ENCODE peak calls at places on chromosomes 1 and 21, in four cellular contexts. I is A549, P is HepG2, M is H1. V is an unnamed sample.

GRCh38 chr1:206117151-206117948 is at the start of gene AVPR1B:
- DNase-seq in I (peak), P (no peak), M (peak), V (no peak)

GRCh38 chr1:45012639-45013278 is 705 bp downstream of the UROD start:
- DNase-seq in I (no peak), P (peak), M (peak), V (peak)

GRCh38 chr1:30649321-30649991 is 73.9 kb downstream of the MATN1 start:
- DNase-seq in I (no peak), P (no peak), M (no peak), V (no peak)

GRCh38 chr1:233796146-233796798 is 108.2 kb upstream of the SLC35F3 start:
- DNase-seq in I (no peak), P (no peak), M (no peak), V (no peak)

GRCh38 chr1:154715385-154715784 is 107.4 kb upstream of the ADAR start:
- DNase-seq in I (no peak), P (no peak), M (no peak), V (no peak)

GRCh38 chr1:82464362-82464931 is 663.7 kb downstream of the ADGRL2 start:
- DNase-seq in I (no peak), P (no peak), M (no peak), V (no peak)

GRCh38 chr1:36797761-36798160 is 236.6 kb downstream of the GRIK3 start:
- DNase-seq in I (no peak), P (no peak), M (no peak), V (no peak)

GRCh38 chr1:29753244-29753643 is 516.9 kb downstream of the PTPRU start:
- DNase-seq in I (no peak), P (no peak), M (peak), V (no peak)

GRCh38 chr1:67256291-67257172 is 51.1 kb upstream of the IL12RB2 start:
- DNase-seq in I (no peak), P (no peak), M (no peak), V (no peak)

GRCh38 chr1:23400324-23401110 is 24.0 kb downstream of the TCEA3 start:
- DNase-seq in I (no peak), P (no peak), M (no peak), V (no peak)

GRCh38 chr1:70760170-70760569 is 287.4 kb downstream of the PTGER3 start:
- DNase-seq in I (no peak), P (no peak), M (no peak), V (no peak)

GRCh38 chr1:243343970-243344749 is 88.3 kb downstream of the SDCCAG8 start:
- DNase-seq in I (peak), P (peak), M (no peak), V (peak)

GRCh38 chr1:232891656-232892317 is 58.6 kb upstream of the NTPCR start:
- DNase-seq in I (no peak), P (no peak), M (no peak), V (no peak)

GRCh38 chr1:88802950-88803349 is 88.4 kb downstream of the GTF2B start:
- DNase-seq in I (no peak), P (no peak), M (no peak), V (no peak)

GRCh38 chr1:153636312-153636711 is 2.4 kb downstream of the CHTOP start:
- DNase-seq in I (no peak), P (no peak), M (no peak), V (no peak)

GRCh38 chr1:15678578-15678977 is 5.5 kb upstream of the PLEKHM2 start:
- DNase-seq in I (peak), P (peak), M (no peak), V (no peak)

GRCh38 chr21:35138665-35139381 is 89.7 kb upstream of the RUNX1 start:
- DNase-seq in I (no peak), P (no peak), M (no peak), V (peak)

GRCh38 chr1:81799939-81800740 is 594 bp upstream of the ADGRL2 start:
- DNase-seq in I (peak), P (peak), M (peak), V (no peak)

GRCh38 chr1:116679091-116679827 is 11.7 kb upstream of the IGSF3 start:
- DNase-seq in I (no peak), P (no peak), M (no peak), V (peak)

GRCh38 chr21:43209575-43210453 is 41.0 kb downstream of the CRYAA start:
- DNase-seq in I (peak), P (peak), M (no peak), V (no peak)

GRCh38 chr1:117886101-117886795 is 43.2 kb downstream of the GDAP2 start:
- DNase-seq in I (no peak), P (no peak), M (no peak), V (no peak)

GRCh38 chr1:82154231-82154630 is 353.5 kb downstream of the ADGRL2 start:
- DNase-seq in I (no peak), P (no peak), M (no peak), V (no peak)

GRCh38 chr1:233759665-233760064 is 144.8 kb upstream of the SLC35F3 start:
- DNase-seq in I (no peak), P (no peak), M (no peak), V (no peak)

GRCh38 chr1:22218618-22219250 is 75.8 kb upstream of the WNT4 start:
- DNase-seq in I (no peak), P (no peak), M (no peak), V (peak)

GRCh38 chr1:22221233-22221780 is 78.4 kb upstream of the WNT4 start:
- DNase-seq in I (no peak), P (no peak), M (no peak), V (no peak)

GRCh38 chr1:22212400-22213233 is 69.7 kb upstream of the WNT4 start:
- DNase-seq in I (no peak), P (no peak), M (no peak), V (no peak)

GRCh38 chr1:22217811-22218460 is 75.0 kb upstream of the WNT4 start:
- DNase-seq in I (no peak), P (no peak), M (no peak), V (no peak)

DNA sequence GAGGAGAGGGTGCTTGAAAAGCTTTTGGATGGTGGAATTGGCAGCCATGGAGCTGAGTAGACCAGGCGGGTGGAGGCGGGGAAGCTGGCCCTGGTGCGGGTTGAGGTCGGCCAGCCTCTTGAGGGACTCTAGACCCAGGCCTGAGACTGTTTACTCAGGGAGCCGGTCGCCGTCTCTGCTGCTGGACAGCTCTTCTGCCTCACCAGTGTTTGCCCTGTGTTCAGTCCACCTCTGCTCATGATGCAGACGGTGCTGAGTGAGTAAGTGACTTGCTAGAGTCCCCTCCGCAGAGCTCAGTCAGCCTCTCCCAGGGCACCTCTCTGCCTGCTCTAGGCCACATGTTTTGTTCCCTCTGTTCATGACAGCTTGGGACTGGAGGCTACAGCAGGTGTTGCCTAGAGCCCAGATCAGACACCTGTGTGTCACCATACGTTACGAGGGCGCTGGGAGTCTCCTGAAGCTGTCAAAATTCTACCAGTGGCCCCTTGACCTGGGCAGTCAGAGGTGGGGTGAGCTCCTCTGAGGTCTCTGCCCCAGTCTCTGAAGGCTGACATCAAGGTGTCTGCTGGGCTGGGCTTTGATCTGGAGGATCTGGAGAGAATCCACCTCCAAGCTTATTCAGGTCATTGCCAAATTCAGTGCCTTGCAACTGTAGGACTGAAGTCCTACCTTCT is 73.5 kb upstream of the WNT4 start:
- DNase-seq in I (no peak), P (no peak), M (no peak), V (no peak)
- TF ChIP-seq CHD2 in I (no peak), P (no peak), M (no peak), V (no peak)

DNA sequence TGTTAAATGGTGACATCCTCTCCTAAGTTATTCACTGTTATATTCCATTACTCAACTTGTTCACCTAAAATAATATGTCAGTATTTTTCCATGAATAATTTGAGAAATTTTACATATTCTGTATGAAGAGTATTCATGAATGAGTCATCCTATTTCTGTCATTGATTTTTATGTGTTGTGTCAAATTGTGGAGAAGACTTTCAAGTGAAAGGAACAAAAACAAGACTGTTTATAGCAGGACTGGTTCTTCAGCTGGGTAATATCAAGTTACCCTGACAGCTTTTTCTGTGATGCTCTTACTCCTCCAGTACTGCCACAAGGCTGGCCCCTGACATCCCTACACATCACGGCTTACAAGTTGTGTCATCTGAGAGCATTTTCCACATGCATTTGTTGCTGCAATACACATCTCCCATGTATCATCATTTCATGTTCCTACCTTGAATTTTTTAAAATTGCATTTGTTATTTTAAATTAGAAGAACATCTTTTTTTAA is 847.7 kb downstream of the NCAM2 start:
- DNase-seq in I (no peak), P (no peak), M (no peak), V (no peak)
- TF ChIP-seq JUN in I (no peak), P (no peak), M (no peak), V (no peak)

DNA sequence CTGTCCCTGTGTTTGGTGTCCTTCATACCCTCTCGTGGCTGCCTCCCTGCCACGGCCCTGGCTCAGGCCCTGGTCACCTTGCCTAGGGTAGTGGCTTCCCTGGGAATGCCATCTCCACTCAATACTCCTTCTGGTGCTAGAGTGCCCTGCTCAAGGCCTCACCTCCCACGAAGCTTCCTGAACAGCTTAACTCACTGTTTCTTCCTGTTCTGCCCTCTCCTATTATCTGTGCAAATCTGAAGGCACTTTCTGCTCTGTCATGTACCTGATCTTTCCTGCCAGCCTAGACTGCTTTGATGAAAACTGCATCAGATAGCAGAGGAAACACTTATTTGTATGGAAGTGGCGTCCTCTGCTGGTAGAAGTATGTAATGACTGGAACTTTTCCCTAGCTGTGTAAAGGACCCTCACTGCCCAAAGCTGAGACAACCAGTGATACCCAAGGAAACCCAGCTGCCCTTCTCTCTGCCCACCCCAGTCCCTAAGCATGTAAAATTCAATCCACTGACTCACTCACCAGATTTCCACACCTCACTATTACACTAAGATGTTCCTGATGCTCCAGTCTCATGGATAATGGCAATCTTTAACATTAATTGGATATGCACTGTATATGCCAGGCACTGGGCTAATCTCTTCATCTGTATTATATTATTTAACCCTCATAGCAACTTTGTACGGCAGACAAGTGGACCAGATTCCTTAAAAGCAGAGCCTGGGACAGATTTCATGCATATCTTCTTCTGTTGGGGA is 36.2 kb upstream of the BTG2 start:
- DNase-seq in I (peak), P (peak), M (peak), V (peak)
- TF ChIP-seq CHD2 in I (no peak), P (no peak), M (no peak), V (no peak)

GRCh38 chr1:166900987-166901386 is 24.9 kb upstream of the TADA1 start:
- DNase-seq in I (no peak), P (no peak), M (no peak), V (no peak)
- TF ChIP-seq JUN in I (no peak), P (no peak), M (no peak), V (no peak)

GRCh38 chr1:20361401-20361800 is 70.7 kb downstream of the VWA5B1 start:
- DNase-seq in I (no peak), P (no peak), M (no peak), V (no peak)
- TF ChIP-seq CHD2 in I (no peak), P (no peak), M (no peak), V (no peak)

GRCh38 chr1:90850925-90851710 is 134.0 kb upstream of the BARHL2 start:
- DNase-seq in I (peak), P (peak), M (peak), V (peak)
- TF ChIP-seq JUN in I (no peak), P (no peak), M (no peak), V (no peak)

V was measured in K562.